ENCODE peak calls at places on chromosomes 3 and 15, in eight cellular contexts. O is HAP-1, F is fibroblast of lung, G is kidney, B is IMR-90, P is heart right ventricle, Y is suprapubic skin, L is right lobe of liver. I is an unnamed sample. For H3K9me3 and H3K4me1, the result is how much of the 10 kb centered on the place peaks cover.

GRCh38 chr3:14991148-14991742 is 43.9 kb downstream of the NR2C2 start:
- DNase-seq in F (no peak), B (no peak), O (peak), P (no peak), Y (no peak), G (no peak), L (no peak), I (no peak)

GRCh38 chr15:34644061-34644460 is 60.6 kb upstream of the GOLGA8B start:
- DNase-seq in B (peak), G (no peak), Y (no peak), F (peak), O (no peak), L (no peak), P (no peak), I (no peak)

GRCh38 chr15:63503739-63504246 is 600 bp upstream of the USP3 start:
- DNase-seq in L (peak), G (peak), B (peak), O (no peak), F (peak), Y (no peak), P (peak), I (peak)

GRCh38 chr3:194129581-194130133 is 6.3 kb upstream of the HES1 start:
- DNase-seq in L (peak), P (no peak), F (no peak), G (peak), O (peak), B (no peak), Y (no peak), I (no peak)

GRCh38 chr3:102532901-102533300 is 98.1 kb downstream of the ZPLD1 start:
- DNase-seq in Y (no peak), B (peak), F (peak), O (no peak), G (no peak), P (no peak), L (no peak), I (no peak)

GRCh38 chr15:45146405-45146804 is 16.6 kb downstream of the DUOX1 start:
- DNase-seq in Y (no peak), P (no peak), B (no peak), G (no peak), L (no peak), O (no peak), F (no peak), I (no peak)

GRCh38 chr3:15899438-15899837 is 101.7 kb upstream of the ANKRD28 start:
- DNase-seq in B (peak), O (peak), F (peak), Y (no peak), L (no peak), P (no peak), G (no peak), I (no peak)

GRCh38 chr3:194098036-194098871 is 37.7 kb upstream of the HES1 start:
- DNase-seq in G (peak), Y (no peak), O (no peak), F (no peak), B (no peak), P (peak), L (no peak), I (no peak)

GRCh38 chr3:134864644-134865043 is 69.6 kb downstream of the EPHB1 start:
- DNase-seq in P (peak), L (no peak), G (no peak), Y (peak), O (no peak), B (no peak), F (no peak), I (no peak)

GRCh38 chr3:5520237-5520636 is 332.7 kb downstream of the EDEM1 start:
- DNase-seq in B (no peak), L (no peak), P (no peak), F (no peak), G (no peak), O (no peak), Y (no peak), I (no peak)

GRCh38 chr3:197503652-197504051 is 52.1 kb downstream of the BDH1 start:
- DNase-seq in F (no peak), P (no peak), G (no peak), L (no peak), Y (no peak), O (no peak), B (no peak), I (no peak)

GRCh38 chr3:20185364-20185732 is 658 bp downstream of the SGO1 start:
- DNase-seq in L (no peak), G (no peak), P (no peak), O (peak), F (peak), Y (no peak), B (peak), I (no peak)

GRCh38 chr3:157065201-157065600 is 94.7 kb downstream of the CCNL1 start:
- DNase-seq in B (no peak), G (no peak), P (no peak), O (no peak), F (no peak), L (no peak), Y (no peak), I (no peak)

GRCh38 chr15:27906802-27907201 is 192.3 kb downstream of the OCA2 start:
- DNase-seq in G (no peak), L (no peak), Y (no peak), F (no peak), P (no peak), B (no peak), O (no peak), I (no peak)

GRCh38 chr15:27912283-27912682 is 186.8 kb downstream of the OCA2 start:
- DNase-seq in B (no peak), L (no peak), O (no peak), Y (no peak), F (no peak), P (no peak), G (no peak), I (no peak)
- H3K9me3 ChIP-seq in B (under half), L (under half), O (under half), Y (under half), F (under half), P (under half), G (under half), I (under half)

DNA sequence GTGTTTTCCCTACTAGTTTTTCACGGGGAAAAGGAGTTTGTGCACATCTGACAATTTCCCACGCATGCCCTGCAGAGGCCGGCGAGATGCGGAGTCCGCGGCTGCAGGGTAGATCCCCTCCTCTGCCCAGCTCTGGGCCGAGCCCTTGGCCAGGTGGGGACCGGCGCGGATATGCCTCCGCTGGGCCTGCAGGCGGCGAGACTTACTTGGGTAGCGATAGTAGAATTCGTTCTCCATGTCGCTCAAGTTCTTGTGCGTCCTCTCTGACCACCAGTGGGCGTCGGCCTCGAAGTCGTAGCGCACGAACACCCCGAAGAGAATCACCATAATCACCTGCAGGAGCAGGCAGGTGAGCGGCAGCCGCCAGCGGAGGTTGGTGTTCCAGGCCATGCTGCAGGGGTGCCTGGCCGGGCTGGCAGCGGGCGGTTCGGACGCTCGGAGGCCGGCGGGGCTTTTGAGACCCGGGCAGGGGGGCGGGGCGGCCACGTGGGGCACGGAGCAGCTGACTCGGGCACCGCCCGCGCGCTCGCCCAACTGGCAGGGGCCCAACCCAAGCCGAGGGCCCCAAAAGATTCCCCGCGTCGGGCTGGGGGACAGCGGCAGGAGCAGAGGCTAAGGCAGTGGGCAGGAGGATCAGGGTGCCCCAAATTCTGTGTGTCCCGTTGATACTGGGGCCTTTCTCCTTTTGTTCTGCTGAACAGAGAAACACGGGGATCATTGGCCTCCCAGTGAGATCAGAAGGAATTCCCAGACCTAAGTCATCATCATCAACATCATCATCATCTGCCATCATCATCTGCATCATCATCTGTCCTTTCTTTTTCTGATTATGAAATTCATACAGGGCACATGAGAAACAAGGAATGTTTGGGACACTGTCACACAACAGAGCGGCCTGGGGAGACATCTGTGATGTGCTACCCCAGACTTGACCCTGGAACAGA is at the start of gene RHCG:
- DNase-seq in L (peak), G (peak), F (peak), B (peak), P (no peak), O (peak), Y (peak), I (no peak)
- H3K4me1 ChIP-seq in L (under half), G (under half), F (under half), B (under half), P (under half), O (under half), Y (under half), I (under half)

DNA sequence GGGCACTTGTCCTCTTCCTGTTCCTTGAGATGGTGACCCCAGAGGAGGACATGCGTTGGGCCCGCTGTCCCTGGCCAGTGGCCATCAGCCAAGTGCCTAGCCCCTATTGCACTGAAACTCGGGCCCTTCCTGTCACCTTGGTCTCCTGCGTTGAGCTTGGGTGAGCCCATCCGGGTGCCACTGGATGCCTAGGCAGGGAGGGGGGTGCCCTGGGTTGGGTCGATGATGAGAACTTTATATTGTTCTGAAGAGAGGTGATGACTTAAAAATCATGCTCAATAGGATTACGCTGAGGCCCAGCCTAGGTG is 221.8 kb downstream of the SNRPN start:
- DNase-seq in F (no peak), O (peak), L (no peak), Y (peak), B (no peak), P (no peak), G (peak), I (no peak)
- H3K9me3 ChIP-seq in F (under half), O (under half), L (under half), Y (under half), B (half or more), P (under half), G (under half), I (under half)

GRCh38 chr15:43509002-43509922 is 8.1 kb upstream of the MAP1A start:
- DNase-seq in F (no peak), O (no peak), B (no peak), Y (no peak), G (no peak), P (no peak), L (no peak), I (no peak)
- H3K4me1 ChIP-seq in F (under half), O (under half), B (under half), Y (under half), G (under half), P (half or more), L (under half), I (under half)

I was measured in lower lobe of right lung.